ENCODE peak calls at places on chromosomes 13 and 19, in four cellular contexts. V, C, P and Z are unnamed samples.

GRCh38 chr13:114235697-114236096 is 1.0 kb downstream of the CDC16 start:
- DNase-seq in P (no peak), C (no peak), V (no peak), Z (no peak)

GRCh38 chr13:50123862-50124535 is 108.8 kb downstream of the KCNRG start:
- DNase-seq in C (peak), P (peak), V (peak), Z (peak)

GRCh38 chr19:16456652-16457194 is 15.0 kb downstream of the EPS15L1 start:
- DNase-seq in C (no peak), V (no peak), P (no peak), Z (no peak)

GRCh38 chr19:7224205-7224833 is 69.9 kb downstream of the INSR start:
- DNase-seq in V (no peak), C (peak), P (no peak), Z (no peak)

GRCh38 chr13:98083507-98083906 is 59.4 kb upstream of the FARP1 start:
- DNase-seq in P (peak), V (no peak), C (peak), Z (no peak)

GRCh38 chr19:48397636-48398328 is 4.3 kb downstream of the GRIN2D start:
- DNase-seq in V (no peak), P (peak), C (no peak), Z (no peak)

GRCh38 chr13:26325876-26326275 is 71.9 kb downstream of the CDK8 start:
- DNase-seq in C (peak), P (no peak), V (no peak), Z (no peak)

GRCh38 chr13:37068962-37069361 is 9.5 kb upstream of the SUPT20H start:
- DNase-seq in V (no peak), C (peak), P (peak), Z (no peak)

GRCh38 chr13:44818428-44818827 is 170.8 kb downstream of the NUFIP1 start:
- DNase-seq in C (no peak), V (no peak), P (peak), Z (no peak)

GRCh38 chr13:37561031-37561430 is 37.5 kb downstream of the POSTN start:
- DNase-seq in P (no peak), C (peak), V (no peak), Z (no peak)

GRCh38 chr13:77291779-77292178 is 35.1 kb downstream of the MYCBP2 start:
- DNase-seq in V (no peak), C (no peak), P (no peak), Z (no peak)

GRCh38 chr13:101417043-101417406 is 717 bp upstream of the NALCN start:
- DNase-seq in C (peak), V (no peak), P (peak), Z (peak)

GRCh38 chr19:53993448-53993847 is 2.0 kb downstream of the CACNG6 start:
- DNase-seq in P (no peak), V (no peak), C (no peak), Z (no peak)

GRCh38 chr19:50490411-50490811 is 13.8 kb upstream of the GARIN5A start:
- DNase-seq in C (no peak), V (no peak), P (no peak), Z (no peak)

GRCh38 chr13:75788494-75788991 is 152.4 kb downstream of the LMO7 start:
- DNase-seq in P (peak), C (peak), V (no peak), Z (peak)

GRCh38 chr13:45951724-45952123 is 100.2 kb upstream of the SIAH3 start:
- DNase-seq in C (peak), P (no peak), V (no peak), Z (no peak)

GRCh38 chr13:112907286-112907685 is 61.7 kb upstream of the MCF2L start:
- DNase-seq in P (no peak), V (no peak), C (no peak), Z (no peak)

GRCh38 chr19:49387936-49388372 is at the start of gene KASH5:
- DNase-seq in V (peak), P (no peak), C (peak), Z (no peak)

GRCh38 chr13:43316997-43317396 is 293.6 kb downstream of the DNAJC15 start:
- DNase-seq in V (no peak), C (peak), P (peak), Z (peak)

GRCh38 chr13:43924549-43925245 is 45.0 kb downstream of the LACC1 start:
- DNase-seq in V (no peak), P (no peak), C (no peak), Z (no peak)

GRCh38 chr13:39263033-39263432 is 224.8 kb downstream of the NHLRC3 start:
- DNase-seq in V (no peak), P (peak), C (peak), Z (peak)

GRCh38 chr13:75769141-75769905 is 133.2 kb downstream of the LMO7 start:
- DNase-seq in V (no peak), C (no peak), P (peak), Z (no peak)

GRCh38 chr13:33218020-33218419 is 67.5 kb downstream of the STARD13 start:
- DNase-seq in V (no peak), C (peak), P (no peak), Z (no peak)

GRCh38 chr13:40132249-40132648 is 476.8 kb downstream of the COG6 start:
- DNase-seq in P (no peak), C (no peak), V (no peak), Z (no peak)

GRCh38 chr19:15643387-15643786 is 2.7 kb downstream of the CYP4F3 start:
- DNase-seq in V (no peak), C (no peak), P (no peak), Z (no peak)

GRCh38 chr19:46371371-46371901 is 24.5 kb downstream of the PPP5C start:
- DNase-seq in P (no peak), V (no peak), C (peak), Z (no peak)

GRCh38 chr13:113598481-113598880 is 13.9 kb downstream of the TFDP1 start:
- DNase-seq in C (no peak), V (no peak), P (no peak), Z (no peak)

GRCh38 chr13:23621316-23621645 is 51.1 kb downstream of the TNFRSF19 start:
- DNase-seq in C (peak), P (no peak), V (no peak), Z (no peak)

GRCh38 chr13:29428992-29429315 is 166.5 kb downstream of the SLC7A1 start:
- DNase-seq in C (no peak), P (no peak), V (no peak), Z (no peak)

GRCh38 chr19:16327911-16328823 is 3.5 kb downstream of the KLF2 start:
- DNase-seq in V (no peak), C (peak), P (no peak), Z (no peak)

GRCh38 chr19:40348961-40349507 is 539 bp downstream of the PLD3 start:
- DNase-seq in P (peak), C (peak), V (no peak), Z (peak)

GRCh38 chr19:46659151-46660007 is 1.6 kb downstream of the DACT3 start:
- DNase-seq in V (no peak), P (peak), C (no peak), Z (no peak)

GRCh38 chr13:46160065-46160464 is 21.9 kb downstream of the LCP1 start:
- DNase-seq in V (no peak), C (no peak), P (no peak), Z (no peak)

GRCh38 chr19:10501971-10502523 is 1.1 kb downstream of the KEAP1 start:
- DNase-seq in V (no peak), P (peak), C (peak), Z (peak)

GRCh38 chr19:55304279-55304978 is 20.6 kb downstream of the BRSK1 start:
- DNase-seq in P (peak), V (no peak), C (peak), Z (no peak)

GRCh38 chr13:52371736-52372247 is 34.2 kb downstream of the THSD1 start:
- DNase-seq in V (no peak), P (peak), C (peak), Z (no peak)

GRCh38 chr13:23953860-23954512 is 56.7 kb upstream of the C1QTNF9B start:
- DNase-seq in P (no peak), C (no peak), V (no peak), Z (no peak)